ENCODE peak calls at places on chromosome 2, in six cellular contexts. D is CMK; I is CD4-positive, alpha-beta T cell; R is M059J; M is posterior cingulate gyrus; C is stimulated activated CD8-positive, alpha-beta memory T cell treated with anti-CD3 and anti-CD28 coated beads, Interleukin-2, amount 100 ng/mL, for 1 hour. A is an unnamed sample.
A peak's percentile ranks its signal among the peaks of the same experiment; 100 is the strongest.

GRCh38 chr2:178233428-178233827 is 39.1 kb downstream of the OSBPL6 start:
- DNase-seq in D (no peak), I (no peak), R (peak; percentile 41), M (no peak), C (no peak), A (no peak)

GRCh38 chr2:207706936-207707860 is 4.2 kb upstream of the CCNYL1 start:
- DNase-seq in D (no peak), I (no peak), R (peak; percentile 25), M (no peak), C (no peak), A (no peak)

GRCh38 chr2:183009249-183009899 is 28.9 kb downstream of the NCKAP1 start:
- DNase-seq in D (no peak), I (no peak), R (no peak), M (no peak), C (no peak), A (no peak)

GRCh38 chr2:85768713-85769112 is 14.9 kb downstream of the ATOH8 start:
- DNase-seq in D (no peak), I (no peak), R (peak; percentile 49), M (no peak), C (no peak), A (no peak)

GRCh38 chr2:171523339-171523931 is 1.2 kb downstream of the CYBRD1 start:
- DNase-seq in D (no peak), I (no peak), R (peak; percentile 86), M (peak; percentile 94), C (no peak), A (peak; percentile 27)

GRCh38 chr2:45922577-45922988 is 271.1 kb downstream of the PRKCE start:
- DNase-seq in D (no peak), I (no peak), R (peak; percentile 29), M (no peak), C (no peak), A (peak; percentile 73)

GRCh38 chr2:113219889-113220641 is 46.3 kb downstream of the PSD4 start:
- DNase-seq in D (peak; percentile 21), I (no peak), R (peak; percentile 94), M (peak; percentile 84), C (no peak), A (peak; percentile 76)

GRCh38 chr2:116988303-116988702 is 826.2 kb upstream of the DDX18 start:
- DNase-seq in D (no peak), I (no peak), R (peak; percentile 2), M (no peak), C (no peak), A (no peak)

GRCh38 chr2:9424447-9425164 is 1.2 kb downstream of the CPSF3 start:
- DNase-seq in D (no peak), I (no peak), R (no peak), M (no peak), C (no peak), A (no peak)

GRCh38 chr2:120602251-120602650 is 133.4 kb upstream of the GLI2 start:
- DNase-seq in D (no peak), I (no peak), R (no peak), M (peak; percentile 28), C (no peak), A (no peak)

GRCh38 chr2:41993086-41993812 is 54.6 kb upstream of the PKDCC start:
- DNase-seq in D (no peak), I (no peak), R (no peak), M (no peak), C (no peak), A (no peak)

GRCh38 chr2:182824056-182824758 is 42.2 kb downstream of the FRZB start:
- DNase-seq in D (no peak), I (no peak), R (no peak), M (no peak), C (no peak), A (peak; percentile 76)

GRCh38 chr2:18922276-18922675 is 332.9 kb upstream of the NT5C1B start:
- DNase-seq in D (no peak), I (no peak), R (peak; percentile 7), M (no peak), C (no peak), A (no peak)

GRCh38 chr2:106858810-106859209 is 27.2 kb downstream of the ST6GAL2 start:
- DNase-seq in D (no peak), I (no peak), R (no peak), M (peak; percentile 83), C (no peak), A (no peak)

GRCh38 chr2:172672999-172673726 is 62.5 kb upstream of the RAPGEF4 start:
- DNase-seq in D (no peak), I (no peak), R (peak; percentile 76), M (no peak), C (no peak), A (peak; percentile 79)

GRCh38 chr2:128779301-128780095 is 460.8 kb upstream of the HS6ST1 start:
- DNase-seq in D (no peak), I (no peak), R (no peak), M (peak; percentile 64), C (no peak), A (no peak)

GRCh38 chr2:231138699-231139098 is 13.9 kb upstream of the HTR2B start:
- DNase-seq in D (no peak), I (no peak), R (no peak), M (no peak), C (no peak), A (no peak)

GRCh38 chr2:62801110-62801509 is 95.6 kb downstream of the EHBP1 start:
- DNase-seq in D (no peak), I (no peak), R (no peak), M (no peak), C (no peak), A (no peak)

GRCh38 chr2:162989507-162989906 is 150.9 kb upstream of the KCNH7 start:
- DNase-seq in D (no peak), I (no peak), R (no peak), M (no peak), C (no peak), A (peak; percentile 34)

GRCh38 chr2:113407446-113408099 is 29.9 kb upstream of the ZNG1B start:
- DNase-seq in D (no peak), I (no peak), R (peak; percentile 33), M (no peak), C (no peak), A (peak; percentile 71)

GRCh38 chr2:75375646-75376582 is 176.6 kb upstream of the TACR1 start:
- DNase-seq in D (no peak), I (no peak), R (peak; percentile 67), M (peak; percentile 65), C (no peak), A (no peak)

GRCh38 chr2:214628091-214628490 is 181.4 kb downstream of the BARD1 start:
- DNase-seq in D (no peak), I (no peak), R (peak; percentile 22), M (no peak), C (no peak), A (no peak)

GRCh38 chr2:181189932-181190331 is 209.5 kb downstream of the UBE2E3 start:
- DNase-seq in D (no peak), I (no peak), R (no peak), M (no peak), C (no peak), A (no peak)

A was measured in HT-29.